ENCODE peak calls at places on chromosomes 11 and 22, in ten cellular contexts. F, S, Q, X, I, V, H, B, K and N are unnamed samples.

GRCh38 chr22:48138855-48139254 is 1376.4 kb downstream of the TBC1D22A start:
- DNase-seq in F (no peak), S (no peak), Q (no peak), X (no peak), I (no peak), V (no peak), H (no peak), B (no peak), K (no peak), N (no peak)

GRCh38 chr11:103924166-103925013 is 112.0 kb upstream of the DDI1 start:
- DNase-seq in F (no peak), S (no peak), Q (no peak), X (no peak), I (no peak), V (no peak), H (no peak), B (no peak), K (no peak), N (no peak)

GRCh38 chr11:16607675-16608644 is 130.5 kb upstream of the C11orf58 start:
- DNase-seq in F (peak), S (peak), Q (no peak), X (peak), I (peak), V (no peak), H (peak), B (no peak), K (peak), N (peak)

GRCh38 chr11:127895776-127896175 is 691.6 kb downstream of the ETS1 start:
- DNase-seq in F (no peak), S (no peak), Q (no peak), X (no peak), I (no peak), V (no peak), H (no peak), B (no peak), K (no peak), N (no peak)

GRCh38 chr11:118398797-118399564 is 2.4 kb upstream of the ATP5MG start:
- DNase-seq in F (no peak), S (no peak), Q (no peak), X (no peak), I (no peak), V (no peak), H (no peak), B (no peak), K (no peak), N (no peak)

GRCh38 chr11:120013325-120014250 is 124.3 kb downstream of the TRIM29 start:
- DNase-seq in F (peak), S (peak), Q (peak), X (peak), I (peak), V (no peak), H (peak), B (no peak), K (no peak), N (no peak)

GRCh38 chr11:103637250-103637649 is 399.2 kb upstream of the DDI1 start:
- DNase-seq in F (no peak), S (no peak), Q (no peak), X (no peak), I (no peak), V (no peak), H (no peak), B (peak), K (no peak), N (no peak)

GRCh38 chr22:20299736-20300136 is 20.1 kb downstream of the DGCR6L start:
- DNase-seq in F (no peak), S (no peak), Q (no peak), X (no peak), I (no peak), V (no peak), H (no peak), B (peak), K (no peak), N (no peak)

GRCh38 chr22:48853627-48854240 is 973.9 kb downstream of the BRD1 start:
- DNase-seq in F (no peak), S (no peak), Q (no peak), X (no peak), I (no peak), V (no peak), H (no peak), B (no peak), K (no peak), N (no peak)

GRCh38 chr11:132024587-132025295 is 654.3 kb downstream of the NTM start:
- DNase-seq in F (no peak), S (no peak), Q (no peak), X (no peak), I (no peak), V (no peak), H (no peak), B (peak), K (no peak), N (no peak)

GRCh38 chr22:24270556-24271405 is at the start of gene SPECC1L:
- DNase-seq in F (peak), S (peak), Q (peak), X (peak), I (peak), V (peak), H (peak), B (peak), K (peak), N (peak)

GRCh38 chr11:23359297-23359696 is 499.0 kb upstream of the CCDC179 start:
- DNase-seq in F (no peak), S (no peak), Q (no peak), X (no peak), I (no peak), V (no peak), H (no peak), B (peak), K (no peak), N (no peak)

GRCh38 chr11:109668973-109669634 is 247.1 kb downstream of the C11orf87 start:
- DNase-seq in F (no peak), S (no peak), Q (no peak), X (no peak), I (no peak), V (no peak), H (no peak), B (no peak), K (no peak), N (no peak)

DNA sequence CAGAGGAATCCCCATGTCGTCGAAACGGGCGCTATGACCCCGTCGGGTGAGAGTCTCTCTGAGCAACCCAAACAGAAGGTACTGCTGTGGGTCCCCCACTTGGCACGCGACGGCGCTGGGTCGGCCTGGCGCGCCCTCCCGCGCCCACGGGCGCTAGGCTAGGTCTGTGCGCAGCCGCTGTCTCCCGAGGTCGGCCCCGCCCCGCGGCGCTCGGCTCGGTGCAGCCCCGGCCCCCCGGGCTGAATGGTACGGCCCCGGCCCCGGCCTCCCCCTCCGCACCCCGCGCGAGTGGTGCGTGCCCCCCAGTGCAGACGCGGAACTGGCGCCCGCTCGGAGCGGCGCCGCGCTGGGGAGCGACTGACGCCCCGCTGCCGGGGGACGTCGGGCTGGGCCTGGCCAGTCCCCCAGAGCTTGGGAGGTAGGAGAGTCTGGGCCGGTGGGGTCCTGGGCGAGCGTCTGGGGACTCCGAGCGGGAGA is at the start of gene MADD:
- DNase-seq in F (peak), S (peak), Q (peak), X (peak), I (peak), V (peak), H (peak), B (peak), K (peak), N (peak)
- TF ChIP-seq CTCF in F (no peak), S (no peak), Q (no peak), X (no peak), I (no peak), V (no peak), H (no peak), B (no peak), K (no peak), N (no peak)

GRCh38 chr22:43483669-43484068 is 71.9 kb downstream of the MPPED1 start:
- DNase-seq in F (no peak), S (no peak), Q (no peak), X (no peak), I (no peak), V (no peak), H (no peak), B (no peak), K (no peak), N (no peak)

GRCh38 chr22:43482310-43482625 is 70.5 kb downstream of the MPPED1 start:
- DNase-seq in F (no peak), S (peak), Q (no peak), X (no peak), I (no peak), V (no peak), H (no peak), B (no peak), K (no peak), N (no peak)

GRCh38 chr22:43479962-43480361 is 68.1 kb downstream of the MPPED1 start:
- DNase-seq in F (no peak), S (no peak), Q (no peak), X (no peak), I (no peak), V (peak), H (no peak), B (no peak), K (no peak), N (no peak)

GRCh38 chr22:43483266-43483665 is 71.5 kb downstream of the MPPED1 start:
- DNase-seq in F (no peak), S (no peak), Q (no peak), X (no peak), I (no peak), V (no peak), H (no peak), B (no peak), K (no peak), N (no peak)

DNA sequence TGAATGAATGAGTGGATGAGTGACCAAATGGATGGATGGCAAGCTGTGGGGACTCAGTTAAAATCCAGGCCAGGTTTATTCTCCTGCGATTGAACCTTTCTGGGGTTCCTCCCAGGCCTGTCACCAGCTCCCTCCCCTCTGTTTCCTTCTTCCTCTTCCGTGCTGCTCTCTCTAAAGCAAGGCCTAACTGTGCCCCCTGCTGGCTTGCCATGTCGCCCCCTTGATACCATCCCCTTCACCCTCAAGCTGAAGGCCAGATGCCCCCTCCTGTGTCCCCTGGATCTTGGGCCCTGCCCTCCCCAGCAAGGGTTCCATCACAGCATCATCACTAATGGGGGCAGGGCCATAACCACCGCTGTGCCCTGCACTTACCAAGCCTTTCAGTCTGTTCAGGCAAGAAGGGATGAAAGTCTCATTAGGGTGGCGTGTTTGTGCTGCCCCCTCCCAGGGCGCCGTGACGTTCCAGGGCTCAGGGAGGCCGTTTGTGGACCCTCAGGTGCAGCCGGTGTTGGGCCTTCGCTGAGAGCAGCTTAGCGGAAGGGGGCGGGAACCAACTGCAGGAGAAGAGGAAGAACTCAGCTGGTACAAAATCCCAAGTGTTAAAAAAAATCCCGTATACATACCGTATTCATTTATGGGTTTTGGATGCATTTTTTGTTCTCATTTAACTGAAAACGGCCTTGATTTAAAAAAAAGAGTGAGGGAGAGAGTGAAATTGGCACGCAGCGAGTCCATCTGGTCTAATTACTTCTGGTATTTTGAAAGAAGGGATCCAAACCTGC is 69.9 kb downstream of the MPPED1 start:
- DNase-seq in F (no peak), S (peak), Q (no peak), X (no peak), I (no peak), V (no peak), H (no peak), B (no peak), K (no peak), N (no peak)
- TF ChIP-seq CTCF in F (no peak), S (peak), Q (no peak), X (no peak), I (no peak), V (no peak), H (peak), B (no peak), K (no peak), N (no peak)

GRCh38 chr22:36386351-36386899 is 1.3 kb downstream of the MYH9 start:
- DNase-seq in F (peak), S (no peak), Q (no peak), X (peak), I (no peak), V (peak), H (no peak), B (no peak), K (peak), N (no peak)
- TF ChIP-seq CTCF in F (no peak), S (no peak), Q (no peak), X (no peak), I (no peak), V (no peak), H (no peak), B (no peak), K (no peak), N (no peak)

GRCh38 chr11:29159552-29160465 is 857.0 kb downstream of the KCNA4 start:
- DNase-seq in F (no peak), S (peak), Q (no peak), X (peak), I (no peak), V (no peak), H (peak), B (peak), K (no peak), N (no peak)
- TF ChIP-seq CTCF in F (no peak), S (peak), Q (peak), X (peak), I (peak), V (no peak), H (peak), B (peak), K (peak), N (peak)

GRCh38 chr11:42812408-42812807 is 499.4 kb upstream of the API5 start:
- DNase-seq in F (no peak), S (no peak), Q (no peak), X (peak), I (no peak), V (no peak), H (no peak), B (no peak), K (no peak), N (no peak)

GRCh38 chr11:42812960-42813359 is 498.8 kb upstream of the API5 start:
- DNase-seq in F (no peak), S (no peak), Q (no peak), X (no peak), I (no peak), V (no peak), H (no peak), B (no peak), K (no peak), N (no peak)
- TF ChIP-seq CTCF in F (no peak), S (no peak), Q (no peak), X (no peak), I (no peak), V (no peak), H (no peak), B (no peak), K (no peak), N (no peak)

GRCh38 chr11:13168281-13168680 is 109.3 kb upstream of the BMAL1 start:
- DNase-seq in F (no peak), S (no peak), Q (peak), X (no peak), I (no peak), V (no peak), H (no peak), B (no peak), K (no peak), N (no peak)
- TF ChIP-seq CTCF in F (no peak), S (no peak), Q (no peak), X (no peak), I (no peak), V (no peak), H (no peak), B (no peak), K (no peak), N (no peak)

DNA sequence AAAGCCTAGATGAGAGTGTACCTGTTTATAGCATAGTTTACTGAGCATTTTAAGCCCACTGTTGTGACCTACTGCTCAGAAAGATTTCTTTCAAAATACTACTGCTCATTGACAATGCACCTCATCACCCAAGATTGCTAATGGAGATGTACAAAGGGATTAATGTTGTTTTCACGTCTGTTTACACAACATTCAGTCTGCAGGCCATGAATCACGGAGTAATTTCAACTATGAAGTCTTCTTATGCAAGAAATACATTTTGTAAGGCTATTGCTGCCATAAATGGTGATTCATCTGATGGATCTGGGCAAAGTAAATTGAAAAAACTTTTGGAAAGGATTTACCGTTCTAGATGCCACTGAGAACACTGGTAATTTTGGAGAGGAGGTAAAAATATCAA is 112.9 kb downstream of the KIF18A start:
- DNase-seq in F (no peak), S (no peak), Q (no peak), X (no peak), I (no peak), V (no peak), H (no peak), B (no peak), K (no peak), N (no peak)
- TF ChIP-seq CTCF in F (no peak), S (no peak), Q (no peak), X (no peak), I (no peak), V (no peak), H (no peak), B (no peak), K (no peak), N (no peak)

GRCh38 chr11:92866679-92867282 is 102.7 kb upstream of the MTNR1B start:
- DNase-seq in F (peak), S (peak), Q (no peak), X (no peak), I (no peak), V (no peak), H (no peak), B (no peak), K (no peak), N (no peak)

GRCh38 chr11:92865352-92865751 is 104.1 kb upstream of the MTNR1B start:
- DNase-seq in F (no peak), S (peak), Q (no peak), X (no peak), I (no peak), V (no peak), H (no peak), B (no peak), K (no peak), N (peak)

GRCh38 chr11:92859290-92859689 is 110.2 kb upstream of the MTNR1B start:
- DNase-seq in F (no peak), S (no peak), Q (no peak), X (no peak), I (no peak), V (no peak), H (no peak), B (no peak), K (no peak), N (no peak)

DNA sequence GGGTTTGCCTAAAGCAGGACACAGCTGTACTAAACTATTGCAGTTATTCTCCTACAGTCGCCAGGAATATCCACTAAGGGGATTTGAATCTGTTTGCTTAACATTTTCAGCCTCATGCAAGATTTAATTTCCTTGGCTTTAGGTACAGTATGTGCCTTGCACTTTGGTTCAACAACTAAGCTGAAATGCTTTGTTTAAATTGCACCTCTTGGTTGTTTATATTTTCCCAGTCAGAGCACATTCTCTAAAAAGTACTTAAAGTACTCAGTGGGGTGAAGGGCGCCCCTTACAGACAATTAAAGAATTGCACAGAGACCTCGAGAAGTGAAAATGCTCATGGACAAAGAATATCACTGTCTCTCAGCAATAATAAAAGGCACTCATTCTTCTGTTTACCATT is 107.8 kb upstream of the MTNR1B start:
- DNase-seq in F (no peak), S (peak), Q (no peak), X (no peak), I (no peak), V (no peak), H (no peak), B (no peak), K (no peak), N (no peak)
- TF ChIP-seq CTCF in F (no peak), S (peak), Q (no peak), X (peak), I (no peak), V (no peak), H (peak), B (no peak), K (no peak), N (no peak)

GRCh38 chr22:23241562-23242472 is 61.5 kb downstream of the BCR start:
- DNase-seq in F (peak), S (no peak), Q (no peak), X (no peak), I (no peak), V (no peak), H (no peak), B (no peak), K (no peak), N (no peak)

GRCh38 chr22:23242473-23243001 is 62.2 kb downstream of the BCR start:
- DNase-seq in F (peak), S (peak), Q (no peak), X (peak), I (no peak), V (no peak), H (peak), B (no peak), K (no peak), N (no peak)

GRCh38 chr22:23238707-23239106 is 58.4 kb downstream of the BCR start:
- DNase-seq in F (peak), S (no peak), Q (no peak), X (no peak), I (no peak), V (no peak), H (no peak), B (no peak), K (no peak), N (no peak)

GRCh38 chr22:23239429-23239828 is 59.1 kb downstream of the BCR start:
- DNase-seq in F (peak), S (no peak), Q (no peak), X (no peak), I (no peak), V (no peak), H (no peak), B (no peak), K (no peak), N (no peak)

DNA sequence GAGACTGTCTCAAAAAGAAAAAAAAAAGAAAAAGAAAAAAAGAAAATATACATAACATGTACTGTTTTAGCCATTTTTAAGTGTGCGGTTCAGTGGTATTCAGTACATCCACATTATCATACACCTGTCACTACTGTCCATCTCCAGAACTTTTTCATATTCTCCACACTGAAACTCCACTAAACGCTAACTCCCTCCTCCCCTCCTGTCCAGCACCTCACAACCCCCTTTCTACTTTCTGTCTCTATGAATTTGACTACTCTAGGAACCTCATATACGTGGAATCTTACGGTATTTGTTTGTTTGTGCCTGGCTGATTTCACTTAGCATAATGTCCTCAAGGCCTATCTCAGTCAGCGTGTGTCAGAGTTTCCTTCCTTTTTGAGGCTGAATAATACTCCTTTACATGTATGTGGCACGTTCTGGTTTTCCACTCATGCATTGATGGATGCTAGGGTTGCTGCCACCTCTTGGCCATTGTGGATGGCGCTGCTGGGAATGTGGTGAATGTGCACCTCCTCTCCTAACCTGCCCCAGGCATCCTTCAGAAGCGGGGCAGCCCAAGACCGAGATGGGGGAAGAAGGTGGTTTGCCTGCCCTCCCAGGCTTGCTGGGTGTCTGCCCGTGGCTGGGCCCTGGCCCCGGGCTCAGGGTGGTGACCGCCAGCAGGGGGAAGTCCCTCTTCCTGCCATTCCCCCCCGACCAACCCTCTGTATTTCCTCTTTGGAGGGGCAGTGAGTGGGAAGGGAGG is 60.5 kb downstream of the BCR start:
- DNase-seq in F (peak), S (peak), Q (no peak), X (no peak), I (no peak), V (no peak), H (no peak), B (no peak), K (no peak), N (no peak)
- TF ChIP-seq CTCF in F (no peak), S (peak), Q (no peak), X (no peak), I (no peak), V (no peak), H (no peak), B (peak), K (peak), N (no peak)

GRCh38 chr11:69624293-69624692 is 16.7 kb upstream of the CCND1 start:
- DNase-seq in F (no peak), S (no peak), Q (no peak), X (no peak), I (no peak), V (no peak), H (no peak), B (no peak), K (no peak), N (no peak)
- TF ChIP-seq CTCF in F (no peak), S (no peak), Q (no peak), X (no peak), I (no peak), V (no peak), H (no peak), B (no peak), K (no peak), N (no peak)